ENCODE peak calls at places on chromosomes 13 and 19, in four cellular contexts. Z is ureter, S is midbrain, V is hippocampal formation. F is an unnamed sample.

GRCh38 chr13:50787316-50788195 is 55.9 kb downstream of the DLEU7 start:
- DNase-seq in Z (no peak), S (no peak), V (no peak), F (no peak)

GRCh38 chr19:6718741-6719539 is 1.5 kb downstream of the C3 start:
- DNase-seq in Z (no peak), S (peak), V (peak), F (peak)

GRCh38 chr13:51091839-51092238 is 19.2 kb downstream of the C13orf42 start:
- DNase-seq in Z (no peak), S (no peak), V (no peak), F (no peak)

GRCh38 chr19:56080669-56081401 is 40.3 kb downstream of the ZNF787 start:
- DNase-seq in Z (peak), S (peak), V (peak), F (peak)

GRCh38 chr13:50299546-50300249 is 284.5 kb downstream of the KCNRG start:
- DNase-seq in Z (no peak), S (no peak), V (no peak), F (peak)

GRCh38 chr19:46495789-46496099 is at the start of gene PNMA8B:
- DNase-seq in Z (no peak), S (peak), V (peak), F (peak)

GRCh38 chr13:20810808-20811207 is 37.0 kb upstream of the EEF1AKMT1 start:
- DNase-seq in Z (no peak), S (no peak), V (no peak), F (no peak)

GRCh38 chr19:23384166-23384565 is 11.1 kb downstream of the ZNF91 start:
- DNase-seq in Z (no peak), S (no peak), V (no peak), F (no peak)

GRCh38 chr13:24074687-24075086 is 85.8 kb upstream of the SPATA13 start:
- DNase-seq in Z (no peak), S (peak), V (peak), F (no peak)

F was measured in mammary epithelial cell.